ENCODE peak calls at places on chromosomes 6 and 20, in nine cellular contexts. V, H, B, U, L, I, D, G and Q are unnamed samples.

GRCh38 chr6:31572041-31572911 is at the start of gene LTA:
- DNase-seq in V (peak), H (no peak), B (no peak), U (no peak), L (no peak), I (no peak), D (no peak), G (peak), Q (no peak)

GRCh38 chr20:46576774-46577395 is 26.4 kb upstream of the OCSTAMP start:
- DNase-seq in V (no peak), H (no peak), B (no peak), U (no peak), L (no peak), I (no peak), D (no peak), G (no peak), Q (no peak)

GRCh38 chr6:7919871-7920270 is 9.3 kb upstream of the TXNDC5 start:
- DNase-seq in V (no peak), H (peak), B (peak), U (no peak), L (no peak), I (no peak), D (no peak), G (no peak), Q (no peak)

GRCh38 chr20:38135641-38136420 is 29.2 kb downstream of the TGM2 start:
- DNase-seq in V (no peak), H (no peak), B (no peak), U (no peak), L (no peak), I (no peak), D (no peak), G (peak), Q (no peak)

GRCh38 chr20:63626424-63627128 is at the start of gene GMEB2:
- DNase-seq in V (no peak), H (peak), B (no peak), U (peak), L (no peak), I (peak), D (peak), G (peak), Q (no peak)

GRCh38 chr6:30615958-30616810 is 859 bp downstream of the PPP1R10 start:
- DNase-seq in V (peak), H (no peak), B (no peak), U (no peak), L (no peak), I (peak), D (no peak), G (no peak), Q (peak)

GRCh38 chr20:34013532-34013931 is 19.8 kb downstream of the RALY start:
- DNase-seq in V (no peak), H (no peak), B (no peak), U (no peak), L (no peak), I (no peak), D (no peak), G (no peak), Q (no peak)

GRCh38 chr20:46544576-46544975 is 5.9 kb downstream of the OCSTAMP start:
- DNase-seq in V (no peak), H (no peak), B (no peak), U (no peak), L (peak), I (no peak), D (no peak), G (no peak), Q (no peak)

GRCh38 chr6:47737406-47737805 is 39.0 kb downstream of the ADGRF4 start:
- DNase-seq in V (no peak), H (no peak), B (no peak), U (peak), L (no peak), I (no peak), D (no peak), G (no peak), Q (no peak)
- TF ChIP-seq CTCF in V (no peak), H (no peak), B (no peak), U (no peak), L (no peak), I (no peak), D (no peak), G (no peak), Q (no peak)

GRCh38 chr20:11443382-11444119 is 474.1 kb upstream of the BTBD3 start:
- DNase-seq in V (no peak), H (no peak), B (no peak), U (no peak), L (no peak), I (no peak), D (no peak), G (no peak), Q (no peak)
- TF ChIP-seq CTCF in V (no peak), H (no peak), B (no peak), U (no peak), L (no peak), I (no peak), D (no peak), G (no peak), Q (no peak)

DNA sequence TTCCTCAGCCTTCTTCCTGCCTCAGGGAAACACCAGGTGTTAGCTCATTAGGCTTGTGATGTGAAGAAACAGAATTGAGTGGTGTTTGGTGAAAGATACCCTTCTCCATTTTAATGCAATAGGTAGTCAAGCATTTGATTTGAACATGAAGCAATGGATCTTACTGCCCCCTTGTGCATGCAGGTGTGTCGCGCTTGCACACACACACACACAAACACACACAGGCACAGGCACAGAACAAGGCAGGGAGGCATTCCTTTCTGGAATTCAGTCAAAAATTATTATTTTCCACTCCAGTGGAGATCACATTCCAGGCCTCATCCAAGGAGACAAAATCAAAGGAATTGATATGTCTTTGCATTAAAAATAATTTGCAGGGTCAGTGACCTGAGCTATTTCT is 667.0 kb upstream of the MARCKS start:
- DNase-seq in V (no peak), H (no peak), B (no peak), U (no peak), L (no peak), I (no peak), D (no peak), G (no peak), Q (no peak)
- TF ChIP-seq CTCF in V (no peak), H (no peak), B (no peak), U (no peak), L (no peak), I (no peak), D (no peak), G (no peak), Q (peak)

GRCh38 chr20:17083738-17084137 is 143.1 kb upstream of the PCSK2 start:
- DNase-seq in V (no peak), H (no peak), B (no peak), U (no peak), L (peak), I (peak), D (no peak), G (no peak), Q (no peak)
- TF ChIP-seq CTCF in V (no peak), H (no peak), B (no peak), U (no peak), L (no peak), I (peak), D (no peak), G (no peak), Q (no peak)

DNA sequence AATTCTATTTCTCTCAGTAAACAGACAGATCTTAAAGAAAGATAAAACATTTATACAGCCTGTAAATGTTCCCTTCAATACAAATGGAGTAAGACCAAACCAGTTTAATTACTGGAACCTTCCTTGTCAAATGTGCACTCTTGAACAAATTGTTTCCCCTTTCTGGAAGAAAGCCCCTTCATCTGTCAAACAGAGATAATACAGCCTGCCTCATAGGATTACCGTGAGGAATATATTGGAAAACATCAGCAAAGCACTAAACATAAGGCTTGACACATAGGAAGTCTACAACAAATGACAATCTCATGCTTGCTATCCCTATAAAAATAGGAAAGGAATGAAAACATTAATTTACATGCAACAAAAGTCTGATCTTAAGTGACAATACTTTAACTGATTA is 173.8 kb downstream of the PTPRK start:
- DNase-seq in V (no peak), H (no peak), B (no peak), U (no peak), L (no peak), I (no peak), D (no peak), G (no peak), Q (no peak)
- TF ChIP-seq CTCF in V (no peak), H (no peak), B (no peak), U (no peak), L (no peak), I (no peak), D (no peak), G (no peak), Q (no peak)

GRCh38 chr6:15614277-15614676 is 48.6 kb downstream of the DTNBP1 start:
- DNase-seq in V (no peak), H (no peak), B (no peak), U (no peak), L (no peak), I (no peak), D (no peak), G (peak), Q (no peak)
- TF ChIP-seq CTCF in V (no peak), H (no peak), B (no peak), U (no peak), L (no peak), I (no peak), D (no peak), G (no peak), Q (no peak)

DNA sequence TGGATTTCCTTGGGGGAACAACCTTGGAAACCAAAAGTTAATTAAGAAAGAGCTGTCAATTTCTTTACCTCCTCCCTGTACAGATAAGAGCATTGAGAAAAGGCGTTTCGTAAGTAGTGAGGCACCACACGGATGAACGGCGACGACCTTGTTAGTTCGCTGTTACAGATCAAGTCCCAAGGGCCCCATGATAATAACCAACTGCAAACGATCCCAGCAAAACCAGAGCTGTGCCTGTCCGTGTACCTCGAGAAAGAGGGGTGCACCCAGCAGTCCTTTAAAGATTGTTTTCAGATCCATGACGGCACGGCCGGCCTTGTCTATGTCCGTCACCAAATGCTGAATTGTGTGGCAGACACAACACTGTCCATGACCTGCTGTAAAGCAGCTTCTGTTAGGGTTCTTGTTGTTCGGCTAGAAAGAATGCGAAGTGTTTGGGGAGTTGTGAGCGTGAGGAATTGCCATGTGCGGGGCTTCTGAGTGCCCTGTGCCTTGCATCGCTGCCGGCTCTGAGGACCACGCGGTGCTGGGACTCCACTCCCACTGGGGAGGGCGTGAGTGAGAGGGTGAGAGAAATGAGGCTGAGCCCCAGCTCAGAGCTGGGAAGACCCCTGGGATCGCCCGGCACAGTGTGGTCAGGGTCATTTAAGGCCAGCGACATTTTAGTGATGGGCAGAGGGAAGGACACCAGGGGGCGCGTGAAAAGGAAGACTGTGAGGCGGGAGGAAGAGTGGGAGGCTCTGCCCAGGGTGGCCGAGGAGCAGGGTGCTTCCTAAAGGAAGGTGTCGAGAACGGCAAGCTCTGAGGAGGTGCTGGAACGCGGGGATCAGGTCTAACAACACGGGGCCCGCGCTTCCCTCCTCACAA is 136.8 kb upstream of the RPS6KA2 start:
- DNase-seq in V (no peak), H (no peak), B (no peak), U (no peak), L (no peak), I (no peak), D (no peak), G (peak), Q (no peak)
- TF ChIP-seq CTCF in V (no peak), H (no peak), B (no peak), U (no peak), L (no peak), I (no peak), D (no peak), G (no peak), Q (no peak)

DNA sequence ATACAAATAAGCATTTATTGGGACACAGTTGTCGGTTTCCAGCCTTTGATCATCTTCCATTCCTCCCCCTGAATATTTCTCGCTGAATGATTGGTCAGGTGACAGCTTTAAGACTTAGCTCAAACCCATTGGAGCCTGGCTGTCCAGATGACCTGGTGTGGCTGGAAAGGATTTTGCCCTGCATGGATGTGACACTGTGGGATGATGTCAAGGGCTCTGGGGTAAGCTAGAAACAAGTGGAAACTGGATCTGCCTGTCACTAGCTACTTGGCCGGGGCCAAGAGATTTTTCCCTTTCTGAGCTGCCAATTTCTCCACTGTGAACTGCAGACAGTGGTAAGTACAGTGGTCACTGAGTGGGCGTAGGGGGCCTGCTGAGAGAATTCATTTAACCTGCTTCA is 41.9 kb upstream of the MYLIP start:
- DNase-seq in V (no peak), H (no peak), B (no peak), U (no peak), L (no peak), I (no peak), D (no peak), G (no peak), Q (no peak)
- TF ChIP-seq CTCF in V (no peak), H (no peak), B (no peak), U (no peak), L (no peak), I (no peak), D (no peak), G (no peak), Q (no peak)

GRCh38 chr6:77837034-77837784 is 184.4 kb downstream of the MEI4 start:
- DNase-seq in V (no peak), H (no peak), B (no peak), U (no peak), L (no peak), I (no peak), D (no peak), G (no peak), Q (no peak)

GRCh38 chr6:77839292-77839691 is 186.5 kb downstream of the MEI4 start:
- DNase-seq in V (no peak), H (no peak), B (no peak), U (no peak), L (no peak), I (no peak), D (no peak), G (no peak), Q (no peak)

GRCh38 chr6:77829736-77830135 is 176.9 kb downstream of the MEI4 start:
- DNase-seq in V (no peak), H (no peak), B (no peak), U (no peak), L (no peak), I (no peak), D (no peak), G (no peak), Q (no peak)

DNA sequence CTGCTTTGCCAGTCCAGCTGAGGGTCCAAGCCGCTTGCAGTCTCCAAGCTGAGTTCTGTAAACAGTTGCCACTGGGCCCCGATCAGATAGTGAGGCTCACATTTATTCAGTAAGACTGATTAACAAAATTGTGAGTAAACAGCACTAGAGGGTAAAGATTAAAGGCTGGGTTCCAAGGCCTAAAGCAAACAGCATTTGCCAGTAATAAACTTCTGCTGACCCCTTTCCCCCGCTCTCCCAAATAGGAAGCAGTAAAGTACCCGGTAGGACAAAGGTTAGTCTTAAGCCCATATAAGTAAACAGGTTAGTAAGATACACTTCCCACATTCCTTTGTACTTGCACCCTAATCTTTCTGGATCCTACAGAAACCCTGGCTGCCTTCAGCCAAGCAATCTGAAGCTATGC is 181.8 kb downstream of the MEI4 start:
- DNase-seq in V (no peak), H (no peak), B (no peak), U (no peak), L (no peak), I (no peak), D (no peak), G (no peak), Q (no peak)
- TF ChIP-seq CTCF in V (no peak), H (no peak), B (no peak), U (no peak), L (no peak), I (no peak), D (no peak), G (no peak), Q (no peak)

DNA sequence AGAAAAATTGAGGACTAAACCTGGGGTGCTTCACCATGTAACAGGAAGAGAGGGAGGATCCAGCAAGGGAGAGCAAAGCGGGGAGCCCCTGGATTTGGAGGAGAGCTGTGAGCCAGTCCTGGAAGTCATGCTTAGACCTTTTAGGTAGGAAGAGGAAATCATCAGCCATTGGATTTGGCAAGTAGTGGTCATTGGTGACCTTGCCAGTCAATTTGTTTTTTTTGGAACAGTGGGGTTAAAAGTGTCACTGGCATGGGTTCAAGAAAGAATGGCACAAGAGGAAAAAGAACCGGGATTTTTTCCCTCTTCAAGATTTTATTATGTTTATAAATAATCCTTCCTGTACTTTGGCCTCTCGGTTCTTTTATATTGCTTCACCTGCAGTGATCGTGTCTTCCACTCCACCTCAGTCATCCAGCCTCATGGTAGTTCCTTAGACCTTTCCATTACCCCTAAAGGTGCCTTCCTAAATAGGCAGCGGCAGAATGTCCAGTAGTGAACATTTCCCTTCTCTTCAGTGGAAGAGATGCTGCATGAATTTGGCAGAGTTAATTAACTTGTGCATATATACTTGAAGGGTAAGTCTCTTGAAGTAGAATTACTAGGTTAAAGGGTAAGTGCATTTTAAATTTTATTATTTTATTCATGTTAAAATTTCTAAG is 124.7 kb downstream of the QKI start:
- DNase-seq in V (no peak), H (no peak), B (no peak), U (no peak), L (no peak), I (no peak), D (no peak), G (no peak), Q (no peak)
- TF ChIP-seq CTCF in V (no peak), H (no peak), B (no peak), U (no peak), L (no peak), I (no peak), D (no peak), G (no peak), Q (no peak)